ENCODE peak calls at places on chromosomes 12 and 14, in four cellular contexts. One of them, this sample, is unnamed.

GRCh38 chr14:91245029-91245428 is 525 bp upstream of the GPR68 start:
- DNase-seq in NCI-H226: no peak
- DNase-seq in A172: no peak
- DNase-seq in PC-3: no peak
- DNase-seq in this sample: peak

GRCh38 chr12:65318186-65318685 is 39.8 kb downstream of the MSRB3 start:
- DNase-seq in A172: no peak
- DNase-seq in NCI-H226: no peak
- DNase-seq in PC-3: no peak
- DNase-seq in this sample: no peak

GRCh38 chr12:122079532-122080081 is 1.1 kb downstream of the MLXIP start:
- DNase-seq in NCI-H226: no peak
- DNase-seq in A172: no peak
- DNase-seq in PC-3: no peak
- DNase-seq in this sample: no peak

GRCh38 chr12:108561852-108562347 is 496 bp upstream of the ISCU start:
- DNase-seq in NCI-H226: peak
- DNase-seq in A172: no peak
- DNase-seq in PC-3: peak
- DNase-seq in this sample: no peak

GRCh38 chr14:61553730-61554641 is 141.3 kb upstream of the HIF1A start:
- DNase-seq in PC-3: peak
- DNase-seq in A172: peak
- DNase-seq in NCI-H226: peak
- DNase-seq in this sample: no peak

GRCh38 chr12:119178544-119179334 is at the start of gene HSPB8:
- DNase-seq in A172: peak
- DNase-seq in NCI-H226: peak
- DNase-seq in PC-3: peak
- DNase-seq in this sample: no peak

GRCh38 chr12:102913453-102914226 is 3.4 kb downstream of the PAH start:
- DNase-seq in A172: no peak
- DNase-seq in NCI-H226: no peak
- DNase-seq in PC-3: no peak
- DNase-seq in this sample: no peak

GRCh38 chr14:91367173-91368171 is 50.1 kb downstream of the CCDC88C start:
- DNase-seq in PC-3: peak
- DNase-seq in NCI-H226: peak
- DNase-seq in A172: peak
- DNase-seq in this sample: no peak

GRCh38 chr12:132465269-132466190 is 24.4 kb upstream of the FBRSL1 start:
- DNase-seq in NCI-H226: peak
- DNase-seq in A172: peak
- DNase-seq in PC-3: no peak
- DNase-seq in this sample: no peak